ENCODE peak calls at places on chromosomes 12 and 14, in six cellular contexts. P is lung; F is CD8-positive, alpha-beta T cell; O is caudate nucleus; K is natural killer cell; A is activated naive CD8-positive, alpha-beta T cell treated with anti-CD3 and anti-CD28 coated beads, Interleukin-2, amount 10 ng/mL, durations not matched to agents 7 days and 5 days. Q is an unnamed sample.

GRCh38 chr14:23487216-23487615 is 17.7 kb downstream of the NGDN start:
- DNase-seq in P (no peak), F (no peak), O (peak; percentile 6), K (no peak), A (no peak), Q (no peak)

GRCh38 chr12:25058619-25059018 is 109.7 kb upstream of the BCAT1 start:
- DNase-seq in P (no peak), F (no peak), O (no peak), K (no peak), A (no peak), Q (no peak)

GRCh38 chr12:116346222-116346621 is 68.7 kb upstream of the MED13L start:
- DNase-seq in P (no peak), F (no peak), O (no peak), K (no peak), A (no peak), Q (no peak)

GRCh38 chr14:64605926-64606685 is 56.3 kb downstream of the PPP1R36 start:
- DNase-seq in P (no peak), F (no peak), O (no peak), K (no peak), A (no peak), Q (no peak)

GRCh38 chr14:96072076-96072475 is 32.9 kb downstream of the C14orf132 start:
- DNase-seq in P (no peak), F (no peak), O (no peak), K (no peak), A (no peak), Q (no peak)

GRCh38 chr14:80047761-80048160 is 163.5 kb downstream of the DIO2 start:
- DNase-seq in P (no peak), F (no peak), O (no peak), K (no peak), A (no peak), Q (no peak)

GRCh38 chr14:52360831-52361230 is 46.7 kb downstream of the PTGER2 start:
- DNase-seq in P (no peak), F (no peak), O (no peak), K (no peak), A (no peak), Q (no peak)

GRCh38 chr12:111066744-111067437 is 146.5 kb upstream of the MYL2 start:
- DNase-seq in P (no peak), F (no peak), O (no peak), K (no peak), A (no peak), Q (peak; percentile 55)

GRCh38 chr12:111304642-111305071 is 64.2 kb downstream of the PHETA1 start:
- DNase-seq in P (no peak), F (no peak), O (no peak), K (peak; percentile 33), A (peak; percentile 58), Q (peak; percentile 71)

GRCh38 chr14:101282418-101282817 is 278.9 kb upstream of the DIO3 start:
- DNase-seq in P (no peak), F (no peak), O (no peak), K (no peak), A (no peak), Q (no peak)

GRCh38 chr12:48980953-48981756 is 3.0 kb downstream of the WNT1 start:
- DNase-seq in P (no peak), F (peak; percentile 73), O (no peak), K (peak; percentile 53), A (peak; percentile 74), Q (no peak)

GRCh38 chr14:105119410-105120025 is 49.1 kb downstream of the JAG2 start:
- DNase-seq in P (no peak), F (peak; percentile 32), O (no peak), K (no peak), A (no peak), Q (no peak)

GRCh38 chr14:76876076-76876475 is 49.9 kb downstream of the LRRC74A start:
- DNase-seq in P (peak; percentile 59), F (peak; percentile 68), O (peak; percentile 29), K (peak; percentile 30), A (peak; percentile 53), Q (peak; percentile 85)

GRCh38 chr12:91381309-91381804 is 198.7 kb upstream of the DCN start:
- DNase-seq in P (peak; percentile 54), F (no peak), O (peak; percentile 72), K (no peak), A (no peak), Q (peak; percentile 77)

GRCh38 chr12:122867701-122868461 is 28.0 kb downstream of the VPS37B start:
- DNase-seq in P (no peak), F (no peak), O (no peak), K (no peak), A (peak; percentile 25), Q (peak; percentile 31)

GRCh38 chr14:102993523-102993922 is 63.8 kb downstream of the CDC42BPB start:
- DNase-seq in P (peak; percentile 34), F (no peak), O (no peak), K (no peak), A (no peak), Q (no peak)

GRCh38 chr14:91369628-91370445 is 47.8 kb downstream of the CCDC88C start:
- DNase-seq in P (peak; percentile 47), F (no peak), O (no peak), K (no peak), A (no peak), Q (no peak)

GRCh38 chr12:105279460-105280056 is 43.6 kb upstream of the APPL2 start:
- DNase-seq in P (no peak), F (peak; percentile 58), O (no peak), K (peak; percentile 25), A (peak; percentile 32), Q (peak; percentile 20)

GRCh38 chr14:30158299-30158698 is 230.7 kb upstream of the PRKD1 start:
- DNase-seq in P (no peak), F (no peak), O (no peak), K (no peak), A (no peak), Q (no peak)

GRCh38 chr14:101019974-101020710 is 116.6 kb upstream of the RTL1 start:
- DNase-seq in P (peak; percentile 24), F (peak; percentile 27), O (no peak), K (no peak), A (peak; percentile 9), Q (no peak)

GRCh38 chr12:108478611-108479010 is 36.5 kb upstream of the FICD start:
- DNase-seq in P (no peak), F (no peak), O (no peak), K (no peak), A (no peak), Q (peak; percentile 25)

GRCh38 chr14:70803321-70804110 is 5.8 kb downstream of the MAP3K9 start:
- DNase-seq in P (no peak), F (no peak), O (no peak), K (no peak), A (no peak), Q (no peak)

GRCh38 chr12:16019131-16019530 is 108.0 kb downstream of the DERA start:
- DNase-seq in P (no peak), F (no peak), O (no peak), K (no peak), A (no peak), Q (no peak)

GRCh38 chr12:93946542-93947150 is 201.7 kb upstream of the PLXNC1 start:
- DNase-seq in P (no peak), F (no peak), O (no peak), K (no peak), A (no peak), Q (no peak)

GRCh38 chr12:29505078-29505477 is 7.6 kb upstream of the OVCH1 start:
- DNase-seq in P (no peak), F (no peak), O (no peak), K (no peak), A (no peak), Q (no peak)

GRCh38 chr12:76047742-76048141 is 16.2 kb upstream of the PHLDA1 start:
- DNase-seq in P (no peak), F (no peak), O (no peak), K (no peak), A (no peak), Q (no peak)

GRCh38 chr12:21502164-21502496 is 541 bp downstream of the GOLT1B start:
- DNase-seq in P (no peak), F (no peak), O (no peak), K (no peak), A (no peak), Q (no peak)

GRCh38 chr12:93886533-93887511 is 209.6 kb downstream of the CRADD start:
- DNase-seq in P (no peak), F (no peak), O (no peak), K (no peak), A (no peak), Q (peak; percentile 71)

GRCh38 chr12:117408161-117408791 is 46.9 kb upstream of the NOS1 start:
- DNase-seq in P (peak; percentile 71), F (no peak), O (no peak), K (no peak), A (no peak), Q (no peak)

GRCh38 chr14:89037065-89037464 is 212.6 kb downstream of the TTC8 start:
- DNase-seq in P (no peak), F (no peak), O (no peak), K (no peak), A (no peak), Q (no peak)

GRCh38 chr12:20383612-20384011 is 15.3 kb downstream of the PDE3A start:
- DNase-seq in P (no peak), F (no peak), O (no peak), K (no peak), A (no peak), Q (no peak)

GRCh38 chr14:102930138-102930752 is 7.8 kb downstream of the AMN start:
- DNase-seq in P (no peak), F (no peak), O (no peak), K (no peak), A (no peak), Q (no peak)

GRCh38 chr12:46386360-46386867 is 13.8 kb upstream of the SLC38A2 start:
- DNase-seq in P (no peak), F (no peak), O (no peak), K (no peak), A (no peak), Q (no peak)

Q was measured in HEK293T.